ENCODE peak calls at places on chromosomes 2 and 18, in nine cellular contexts. C is PC-3, F is mucosa of gallbladder, L is AG04450, V is T-cell, Y is lung microvascular endothelial cell, A is T-helper 9 cell, J is esophagus squamous epithelium, M is caudate nucleus. D is an unnamed sample.
A peak's percentile ranks its signal among the peaks of the same experiment; 100 is the strongest.

GRCh38 chr2:33496150-33496549 is 19.7 kb downstream of the RASGRP3 start:
- DNase-seq in Y (peak; percentile 8), M (no peak), A (no peak), C (no peak), V (no peak), L (no peak), J (no peak), F (no peak), D (no peak)

GRCh38 chr2:200308421-200309295 is 2.2 kb downstream of the SPATS2L start:
- DNase-seq in A (no peak), M (no peak), F (no peak), L (no peak), J (no peak), V (no peak), Y (peak; percentile 5), C (peak; percentile 49), D (no peak)

GRCh38 chr2:105546623-105546964 is 147.7 kb upstream of the FHL2 start:
- DNase-seq in M (no peak), L (no peak), Y (peak; percentile 29), V (peak; percentile 8), A (no peak), C (peak; percentile 44), F (no peak), J (no peak), D (no peak)

GRCh38 chr2:42957109-42958035 is 165.0 kb upstream of the HAAO start:
- DNase-seq in V (no peak), J (no peak), C (peak; percentile 14), F (no peak), Y (no peak), M (no peak), L (no peak), A (no peak), D (no peak)

GRCh38 chr18:76619342-76620315 is 124.6 kb upstream of the ZNF516 start:
- DNase-seq in V (no peak), J (no peak), F (peak; percentile 58), C (no peak), L (no peak), Y (no peak), A (no peak), M (no peak), D (peak; percentile 62)

GRCh38 chr2:236769981-236770671 is 200.5 kb downstream of the ACKR3 start:
- DNase-seq in M (no peak), A (no peak), L (peak; percentile 29), C (peak; percentile 95), V (no peak), J (no peak), F (no peak), Y (no peak), D (no peak)

GRCh38 chr18:74278058-74278457 is 13.7 kb downstream of the CYB5A start:
- DNase-seq in L (no peak), J (no peak), M (no peak), C (no peak), Y (no peak), F (peak; percentile 69), V (no peak), A (no peak), D (no peak)

GRCh38 chr18:62374410-62374965 is 49.4 kb downstream of the TNFRSF11A start:
- DNase-seq in C (peak; percentile 19), A (no peak), L (no peak), V (no peak), M (no peak), Y (no peak), J (no peak), F (no peak), D (no peak)

GRCh38 chr2:195308163-195308562 is 348.9 kb upstream of the SLC39A10 start:
- DNase-seq in J (no peak), V (no peak), L (no peak), Y (no peak), F (no peak), M (no peak), A (no peak), C (peak; percentile 6), D (no peak)

GRCh38 chr2:98604547-98604946 is 3.8 kb downstream of the COA5 start:
- DNase-seq in L (no peak), Y (no peak), J (no peak), F (no peak), A (no peak), M (no peak), V (no peak), C (peak; percentile 40), D (no peak)

GRCh38 chr2:28411166-28411755 is 18.6 kb downstream of the FOSL2 start:
- DNase-seq in V (no peak), J (no peak), M (no peak), C (no peak), Y (no peak), F (no peak), A (no peak), L (no peak), D (no peak)

GRCh38 chr18:41060967-41061366 is 894.1 kb upstream of the PIK3C3 start:
- DNase-seq in V (no peak), L (no peak), A (no peak), M (no peak), Y (no peak), F (no peak), C (peak; percentile 8), J (no peak), D (no peak)

GRCh38 chr2:5482929-5483331 is 209.3 kb upstream of the SOX11 start:
- DNase-seq in M (no peak), F (no peak), C (no peak), J (no peak), A (no peak), Y (no peak), V (no peak), L (no peak), D (no peak)

GRCh38 chr18:31875301-31875700 is 67.6 kb downstream of the TRAPPC8 start:
- DNase-seq in Y (no peak), A (no peak), J (no peak), L (no peak), C (no peak), F (peak; percentile 20), M (no peak), V (no peak), D (no peak)

GRCh38 chr18:9788140-9788539 is 80.0 kb downstream of the RAB31 start:
- DNase-seq in L (no peak), Y (no peak), J (no peak), V (no peak), C (no peak), A (no peak), M (no peak), F (no peak), D (no peak)

GRCh38 chr2:72988041-72988440 is 70.7 kb downstream of the EMX1 start:
- DNase-seq in A (no peak), C (no peak), L (no peak), F (no peak), J (no peak), V (no peak), Y (no peak), M (no peak), D (no peak)

GRCh38 chr2:62641410-62641843 is 64.1 kb upstream of the EHBP1 start:
- DNase-seq in V (no peak), L (no peak), F (no peak), A (no peak), C (peak; percentile 36), M (no peak), J (no peak), Y (no peak), D (no peak)

GRCh38 chr18:59220164-59220783 is 316 bp downstream of the GRP start:
- DNase-seq in L (no peak), F (no peak), A (no peak), C (no peak), M (no peak), J (no peak), Y (peak; percentile 5), V (no peak), D (no peak)

GRCh38 chr2:23626701-23627181 is 241.8 kb downstream of the KLHL29 start:
- DNase-seq in A (no peak), M (no peak), L (no peak), F (no peak), C (no peak), J (no peak), Y (no peak), V (no peak), D (no peak)

GRCh38 chr2:197237720-197238370 is 72.7 kb downstream of the ANKRD44 start:
- DNase-seq in Y (peak; percentile 22), A (no peak), M (no peak), L (no peak), F (no peak), V (no peak), C (no peak), J (no peak), D (no peak)

GRCh38 chr2:110114007-110114591 is 1.5 kb downstream of the MALL start:
- DNase-seq in L (no peak), Y (peak; percentile 69), F (peak; percentile 67), M (no peak), C (peak; percentile 95), J (no peak), V (no peak), A (no peak), D (peak; percentile 65)

GRCh38 chr2:190327995-190328394 is 8.4 kb upstream of the HIBCH start:
- DNase-seq in V (no peak), J (no peak), C (no peak), F (no peak), Y (no peak), M (no peak), L (no peak), A (no peak), D (no peak)

GRCh38 chr2:240782886-240783818 is 36.9 kb downstream of the KIF1A start:
- DNase-seq in J (no peak), V (no peak), F (no peak), A (no peak), M (no peak), C (no peak), L (no peak), Y (no peak), D (peak; percentile 18)

GRCh38 chr18:25005602-25006375 is 346.2 kb downstream of the ZNF521 start:
- DNase-seq in L (no peak), C (no peak), A (no peak), J (no peak), V (no peak), M (no peak), Y (no peak), F (no peak), D (no peak)

GRCh38 chr2:45047301-45047700 is 38.0 kb upstream of the SIX2 start:
- DNase-seq in M (no peak), A (no peak), Y (no peak), V (no peak), C (no peak), L (no peak), F (no peak), J (no peak), D (no peak)

GRCh38 chr18:34493099-34493544 is 217.0 kb upstream of the DTNA start:
- DNase-seq in V (no peak), J (no peak), F (peak; percentile 89), C (peak; percentile 64), Y (peak; percentile 75), L (no peak), M (peak; percentile 71), A (no peak), D (peak; percentile 83)

GRCh38 chr2:190382851-190383250 is 25.3 kb upstream of the MFSD6 start:
- DNase-seq in F (peak; percentile 41), V (peak; percentile 10), J (no peak), C (peak; percentile 72), M (no peak), Y (peak; percentile 71), L (no peak), A (no peak), D (no peak)

GRCh38 chr2:173386441-173387044 is 31.9 kb downstream of the CDCA7 start:
- DNase-seq in V (no peak), J (no peak), Y (no peak), A (no peak), C (no peak), L (no peak), F (no peak), M (no peak), D (no peak)

GRCh38 chr2:43484323-43484930 is 111.4 kb downstream of the THADA start:
- DNase-seq in Y (peak; percentile 88), J (no peak), L (peak; percentile 61), V (no peak), A (no peak), F (no peak), C (peak; percentile 79), M (no peak), D (no peak)

GRCh38 chr2:129821445-129821844 is 158.0 kb upstream of the RAB6C start:
- DNase-seq in C (no peak), V (no peak), A (no peak), J (no peak), L (no peak), Y (no peak), M (no peak), F (no peak), D (no peak)

GRCh38 chr2:86498468-86499260 is 57.5 kb downstream of the KDM3A start:
- DNase-seq in J (no peak), V (no peak), L (no peak), Y (no peak), C (peak; percentile 93), M (no peak), F (no peak), A (no peak), D (no peak)